ENCODE peak calls at places on chromosomes 7 and 10, in seven cellular contexts. J is left lung, G is BJ, U is tibial nerve, T is astrocyte of the spinal cord, K is right atrium auricular region, V is cardiac fibroblast. I is an unnamed sample.

GRCh38 chr10:28470873-28471704 is 61.8 kb upstream of the WAC start:
- DNase-seq in J (no peak), G (no peak), U (no peak), T (no peak), K (no peak), V (no peak), I (peak)

GRCh38 chr10:62082729-62083412 is 181.4 kb downstream of the ARID5B start:
- DNase-seq in J (no peak), G (no peak), U (no peak), T (peak), K (no peak), V (peak), I (peak)

GRCh38 chr10:79208251-79208983 is 138.9 kb upstream of the PPIF start:
- DNase-seq in J (no peak), G (no peak), U (no peak), T (no peak), K (no peak), V (no peak), I (no peak)

GRCh38 chr10:32983333-32983909 is 25.4 kb upstream of the ITGB1 start:
- DNase-seq in J (no peak), G (peak), U (no peak), T (peak), K (no peak), V (peak), I (peak)

GRCh38 chr10:89078729-89079672 is 88.4 kb downstream of the FAS start:
- DNase-seq in J (no peak), G (peak), U (no peak), T (no peak), K (no peak), V (peak), I (no peak)

GRCh38 chr7:16803881-16804673 is 722 bp downstream of the AGR2 start:
- DNase-seq in J (no peak), G (no peak), U (no peak), T (peak), K (no peak), V (no peak), I (peak)

GRCh38 chr7:24419070-24419469 is 135.1 kb downstream of the NPY start:
- DNase-seq in J (no peak), G (no peak), U (no peak), T (no peak), K (no peak), V (peak), I (no peak)

GRCh38 chr7:71770269-71770907 is 638.4 kb downstream of the GALNT17 start:
- DNase-seq in J (no peak), G (no peak), U (no peak), T (no peak), K (no peak), V (no peak), I (no peak)

GRCh38 chr10:75294866-75295692 is 59.3 kb upstream of the COMTD1 start:
- DNase-seq in J (peak), G (peak), U (peak), T (peak), K (peak), V (peak), I (peak)

GRCh38 chr10:95841711-95842498 is 65.9 kb upstream of the CC2D2B start:
- DNase-seq in J (no peak), G (no peak), U (no peak), T (peak), K (no peak), V (peak), I (peak)

GRCh38 chr7:66930341-66930740 is 9.3 kb downstream of the TMEM248 start:
- DNase-seq in J (no peak), G (no peak), U (no peak), T (peak), K (no peak), V (peak), I (peak)

GRCh38 chr7:51011710-51012350 is 229.1 kb upstream of the GRB10 start:
- DNase-seq in J (no peak), G (no peak), U (no peak), T (peak), K (peak), V (no peak), I (no peak)

GRCh38 chr7:98252655-98253054 is 623 bp upstream of the TECPR1 start:
- DNase-seq in J (no peak), G (no peak), U (no peak), T (no peak), K (no peak), V (peak), I (peak)

GRCh38 chr10:118710487-118710886 is 44.3 kb downstream of the CACUL1 start:
- DNase-seq in J (no peak), G (no peak), U (no peak), T (no peak), K (no peak), V (no peak), I (no peak)

GRCh38 chr7:41942468-41943097 is 239.7 kb upstream of the INHBA start:
- DNase-seq in J (no peak), G (no peak), U (no peak), T (peak), K (no peak), V (peak), I (peak)
- H3K4me3 ChIP-seq in J (peak), G (no peak), U (peak), T (peak), K (no peak), V (peak), I (peak)

GRCh38 chr10:17227367-17228080 is 517 bp upstream of the VIM start:
- DNase-seq in J (no peak), G (no peak), U (no peak), T (peak), K (no peak), V (peak), I (no peak)
- TF ChIP-seq CTCF in J (peak), G (peak), U (peak), T (peak), K (peak), V (peak), I (peak)

DNA sequence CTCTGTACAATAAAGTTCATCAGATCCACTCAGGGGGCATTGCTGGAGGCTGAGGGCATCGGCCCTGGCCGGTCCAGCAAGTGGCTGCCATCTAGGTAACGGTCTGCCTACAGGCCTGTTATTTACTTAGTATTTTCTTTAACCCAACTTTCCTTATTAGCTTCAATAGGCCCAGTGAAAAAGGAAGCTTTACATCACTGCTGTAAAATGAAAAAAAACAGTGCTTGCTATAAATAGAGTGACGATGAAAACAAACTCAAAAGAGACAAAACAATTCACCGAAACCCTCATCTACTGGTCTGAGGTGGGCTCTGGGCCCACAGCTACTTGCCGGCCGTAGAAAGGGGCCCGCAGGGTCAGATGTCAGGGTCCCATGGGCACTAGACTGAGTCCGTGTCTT is 192.5 kb downstream of the ELFN1 start:
- DNase-seq in J (no peak), G (no peak), U (no peak), T (no peak), K (no peak), V (no peak), I (peak)
- H3K4me3 ChIP-seq in J (no peak), G (no peak), U (no peak), T (no peak), K (no peak), V (no peak), I (no peak)

GRCh38 chr10:131021967-131022366 is 289.6 kb downstream of the TCERG1L start:
- DNase-seq in J (no peak), G (no peak), U (no peak), T (no peak), K (no peak), V (no peak), I (no peak)

GRCh38 chr10:131022369-131022768 is 289.2 kb downstream of the TCERG1L start:
- DNase-seq in J (peak), G (no peak), U (no peak), T (no peak), K (no peak), V (no peak), I (no peak)

GRCh38 chr10:131020775-131021174 is 290.7 kb downstream of the TCERG1L start:
- DNase-seq in J (peak), G (no peak), U (no peak), T (no peak), K (no peak), V (no peak), I (no peak)

GRCh38 chr10:131022981-131023380 is 288.5 kb downstream of the TCERG1L start:
- DNase-seq in J (peak), G (no peak), U (no peak), T (no peak), K (no peak), V (no peak), I (no peak)

GRCh38 chr10:131021246-131021895 is 290.1 kb downstream of the TCERG1L start:
- DNase-seq in J (peak), G (no peak), U (no peak), T (no peak), K (no peak), V (no peak), I (no peak)
- TF ChIP-seq CTCF in J (no peak), G (no peak), U (no peak), T (no peak), K (no peak), V (no peak), I (no peak)

GRCh38 chr10:97851341-97852001 is 1.8 kb downstream of the GOLGA7B start:
- DNase-seq in J (no peak), G (no peak), U (no peak), T (no peak), K (no peak), V (no peak), I (no peak)
- H3K4me3 ChIP-seq in J (no peak), G (no peak), U (no peak), T (no peak), K (no peak), V (no peak), I (no peak)